ENCODE peak calls at places on chromosomes 6 and 20, in seven cellular contexts. E is H9, Z is IMR-90, R is neuronal stem cell, M is H1, B is mesendoderm, A is mesenchymal stem cell. H is an unnamed sample.

GRCh38 chr20:45039470-45039811 is 61.5 kb downstream of the KCNS1 start:
- DNase-seq in A (no peak), E (no peak), R (no peak), B (no peak), Z (no peak), M (no peak), H (peak)

GRCh38 chr6:157981395-157982296 is at the start of gene SYNJ2:
- DNase-seq in M (peak), R (peak), A (peak), Z (peak), E (peak), B (peak), H (peak)

GRCh38 chr20:53146201-53146891 is 174.2 kb downstream of the TSHZ2 start:
- DNase-seq in Z (no peak), M (no peak), R (no peak), A (no peak), B (no peak), E (no peak), H (no peak)

GRCh38 chr20:14062786-14063185 is 67.5 kb downstream of the MACROD2 start:
- DNase-seq in Z (no peak), A (peak), E (no peak), R (no peak), B (no peak), M (no peak), H (no peak)

GRCh38 chr20:49318430-49319203 is 40.8 kb upstream of the ZNFX1 start:
- DNase-seq in R (no peak), E (peak), M (no peak), A (no peak), B (peak), Z (no peak), H (no peak)

GRCh38 chr6:142960098-142960497 is 15.1 kb upstream of the HIVEP2 start:
- DNase-seq in E (no peak), M (no peak), R (no peak), Z (peak), A (peak), B (no peak), H (no peak)

GRCh38 chr20:15923030-15923776 is 650.0 kb downstream of the KIF16B start:
- DNase-seq in Z (no peak), M (no peak), R (no peak), A (no peak), B (no peak), E (no peak), H (no peak)

GRCh38 chr6:35469711-35470662 is 1.8 kb downstream of the RPL10A start:
- DNase-seq in E (no peak), M (no peak), A (no peak), R (no peak), Z (no peak), B (peak), H (no peak)

GRCh38 chr6:47836639-47837038 is 54.8 kb downstream of the OPN5 start:
- DNase-seq in M (no peak), Z (no peak), B (no peak), E (no peak), R (no peak), A (no peak), H (no peak)

GRCh38 chr6:11556308-11556707 is 18.8 kb downstream of the TMEM170B start:
- DNase-seq in B (peak), Z (no peak), A (no peak), M (no peak), R (peak), E (peak), H (no peak)

GRCh38 chr6:161549977-161550655 is 276.3 kb upstream of the AGPAT4 start:
- DNase-seq in Z (no peak), R (no peak), E (no peak), B (peak), A (no peak), M (no peak), H (peak)

GRCh38 chr6:11938285-11938890 is 73.7 kb upstream of the HIVEP1 start:
- DNase-seq in B (peak), Z (no peak), E (peak), M (no peak), R (no peak), A (no peak), H (peak)

GRCh38 chr6:7900621-7901020 is 10.0 kb downstream of the TXNDC5 start:
- DNase-seq in R (no peak), Z (no peak), E (no peak), A (no peak), M (no peak), B (no peak), H (no peak)

GRCh38 chr20:24199493-24199892 is 210.9 kb upstream of the GGTLC1 start:
- DNase-seq in M (no peak), Z (no peak), E (peak), R (peak), A (no peak), B (peak), H (no peak)

GRCh38 chr20:47031821-47032220 is 137.2 kb downstream of the EYA2 start:
- DNase-seq in A (no peak), E (no peak), Z (no peak), M (no peak), R (peak), B (no peak), H (no peak)

GRCh38 chr20:32773214-32773613 is 11.0 kb downstream of the DNMT3B start:
- DNase-seq in B (no peak), Z (no peak), A (no peak), R (no peak), M (no peak), E (no peak), H (no peak)

GRCh38 chr6:32969685-32970412 is 1.5 kb downstream of the BRD2 start:
- DNase-seq in E (peak), B (peak), A (peak), M (no peak), R (peak), Z (peak), H (peak)

GRCh38 chr6:38933426-38933825 is 115.2 kb upstream of the GLP1R start:
- DNase-seq in R (no peak), E (no peak), A (peak), M (no peak), B (no peak), Z (peak), H (peak)

GRCh38 chr6:24323632-24324337 is 34.1 kb downstream of the DCDC2 start:
- DNase-seq in B (peak), Z (no peak), R (peak), E (no peak), A (peak), M (no peak), H (no peak)

GRCh38 chr20:25327521-25328235 is 63.0 kb downstream of the ABHD12 start:
- DNase-seq in B (no peak), A (no peak), M (no peak), R (no peak), Z (peak), E (no peak), H (no peak)

GRCh38 chr6:170189236-170189635 is 101.6 kb downstream of the DLL1 start:
- DNase-seq in E (no peak), B (no peak), A (no peak), Z (no peak), M (no peak), R (no peak), H (no peak)

GRCh38 chr6:152750694-152751093 is at the start of gene VIP:
- DNase-seq in E (peak), A (peak), M (peak), Z (peak), B (peak), R (peak), H (peak)

GRCh38 chr6:111462770-111463391 is 20.1 kb downstream of the REV3L start:
- DNase-seq in A (peak), R (no peak), B (peak), M (no peak), E (no peak), Z (peak), H (peak)

GRCh38 chr20:63974402-63975200 is 4.8 kb downstream of the SAMD10 start:
- DNase-seq in M (no peak), Z (peak), R (no peak), B (no peak), E (peak), A (no peak), H (no peak)

GRCh38 chr6:131250121-131250520 is 114.9 kb downstream of the AKAP7 start:
- DNase-seq in B (peak), E (peak), R (peak), A (peak), Z (peak), M (no peak), H (peak)

GRCh38 chr20:555933-556332 is 12.3 kb upstream of the CSNK2A1 start:
- DNase-seq in Z (peak), B (peak), E (no peak), M (no peak), A (no peak), R (no peak), H (no peak)

GRCh38 chr20:45985573-45985972 is 13.6 kb upstream of the ZNF335 start:
- DNase-seq in E (no peak), Z (no peak), R (no peak), A (no peak), M (no peak), B (peak), H (no peak)

GRCh38 chr6:105753184-105754097 is 332.7 kb upstream of the PRDM1 start:
- DNase-seq in B (peak), Z (peak), A (peak), R (no peak), M (no peak), E (no peak), H (peak)

GRCh38 chr6:139872635-139873034 is 498.2 kb upstream of the CITED2 start:
- DNase-seq in B (no peak), M (no peak), A (no peak), E (no peak), Z (no peak), R (no peak), H (no peak)

GRCh38 chr6:13413906-13414555 is 73.4 kb downstream of the GFOD1 start:
- DNase-seq in Z (peak), E (no peak), M (no peak), A (no peak), B (no peak), R (no peak), H (no peak)

GRCh38 chr6:31114970-31115849 is 610 bp downstream of the PSORS1C1 start:
- DNase-seq in A (peak), R (no peak), E (no peak), B (peak), M (no peak), Z (peak), H (peak)

GRCh38 chr6:98832282-98833100 is 1.9 kb upstream of the POU3F2 start:
- DNase-seq in E (no peak), M (no peak), A (peak), Z (peak), B (no peak), R (peak), H (no peak)

GRCh38 chr6:136307351-136307750 is 17.7 kb upstream of the BCLAF1 start:
- DNase-seq in A (no peak), R (no peak), E (no peak), Z (no peak), B (no peak), M (no peak), H (no peak)

GRCh38 chr6:150492941-150493340 is 106.7 kb upstream of the PLEKHG1 start:
- DNase-seq in B (no peak), R (no peak), A (no peak), Z (no peak), M (no peak), E (no peak), H (no peak)

GRCh38 chr6:39347906-39348585 is 25.5 kb upstream of the KCNK16 start:
- DNase-seq in R (peak), B (peak), Z (peak), E (peak), A (peak), M (no peak), H (peak)

GRCh38 chr6:112235956-112236355 is 18.4 kb downstream of the LAMA4 start:
- DNase-seq in B (no peak), M (no peak), E (no peak), R (no peak), A (peak), Z (peak), H (no peak)

GRCh38 chr20:44050925-44051660 is 135.9 kb downstream of the JPH2 start:
- DNase-seq in M (no peak), B (no peak), E (peak), A (no peak), R (no peak), Z (no peak), H (no peak)

GRCh38 chr6:50831216-50831615 is 12.5 kb downstream of the TFAP2B start:
- DNase-seq in M (no peak), R (no peak), A (no peak), Z (no peak), B (no peak), E (no peak), H (no peak)

GRCh38 chr6:15509335-15509933 is 153.4 kb downstream of the DTNBP1 start:
- DNase-seq in Z (peak), B (no peak), E (no peak), R (no peak), A (peak), M (no peak), H (peak)

GRCh38 chr6:23704655-23705054 is 421.4 kb upstream of the NRSN1 start:
- DNase-seq in Z (no peak), R (no peak), A (no peak), B (no peak), E (no peak), M (no peak), H (no peak)

GRCh38 chr6:1894954-1895353 is 285.2 kb downstream of the FOXC1 start:
- DNase-seq in R (no peak), B (no peak), M (no peak), E (no peak), A (no peak), Z (no peak), H (no peak)

GRCh38 chr6:1893470-1894130 is 283.9 kb downstream of the FOXC1 start:
- DNase-seq in M (no peak), A (no peak), E (no peak), Z (no peak), B (peak), R (no peak), H (no peak)

GRCh38 chr6:1890987-1891386 is 281.3 kb downstream of the FOXC1 start:
- DNase-seq in E (no peak), A (no peak), Z (no peak), R (no peak), B (no peak), M (no peak), H (no peak)

GRCh38 chr6:1890071-1890470 is 280.4 kb downstream of the FOXC1 start:
- DNase-seq in B (no peak), Z (no peak), M (no peak), A (peak), E (no peak), R (no peak), H (no peak)

GRCh38 chr6:1892716-1893115 is 283.0 kb downstream of the FOXC1 start:
- DNase-seq in E (no peak), R (no peak), M (no peak), Z (no peak), A (no peak), B (no peak), H (no peak)
- H2AK5ac ChIP-seq in E (no peak), R (no peak), M (no peak), Z (no peak), A (no peak), B (no peak), H (no peak)

DNA sequence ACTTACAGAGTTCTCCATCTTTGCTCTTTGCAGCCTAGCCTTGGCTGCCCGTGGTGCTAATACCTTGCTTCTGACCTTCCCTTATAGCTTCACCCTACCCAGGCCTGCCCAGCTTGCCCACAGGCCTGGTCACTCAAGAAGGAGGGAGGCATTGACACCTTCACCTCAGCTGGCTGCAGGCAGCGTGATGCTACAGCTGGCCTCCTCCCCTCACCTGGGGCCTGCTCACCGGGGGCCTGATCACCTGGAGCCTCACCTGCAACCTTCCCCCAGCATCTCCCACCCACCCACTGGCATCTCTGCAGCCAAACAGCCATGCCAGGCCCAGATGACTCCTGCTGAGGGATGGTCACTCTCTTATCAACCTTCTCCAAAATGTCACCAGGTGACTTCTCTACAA is 40.4 kb downstream of the CPNE5 start:
- DNase-seq in E (no peak), M (no peak), R (no peak), Z (no peak), B (no peak), A (no peak), H (no peak)
- H2AK5ac ChIP-seq in E (no peak), M (no peak), R (no peak), Z (no peak), B (no peak), A (no peak), H (no peak)

GRCh38 chr6:138036955-138037592 is 70.1 kb downstream of the PERP start:
- DNase-seq in A (no peak), E (no peak), M (no peak), B (no peak), R (no peak), Z (peak), H (no peak)
- H2AK5ac ChIP-seq in A (no peak), E (no peak), M (no peak), B (no peak), R (no peak), Z (no peak), H (no peak)

GRCh38 chr20:20872420-20872819 is 160.0 kb upstream of the RALGAPA2 start:
- DNase-seq in M (no peak), R (no peak), E (no peak), Z (no peak), A (no peak), B (no peak), H (no peak)
- H2AK5ac ChIP-seq in M (no peak), R (no peak), E (no peak), Z (no peak), A (no peak), B (no peak), H (no peak)

GRCh38 chr6:34102696-34103095 is 43.2 kb downstream of the GRM4 start:
- DNase-seq in Z (no peak), M (no peak), A (no peak), R (no peak), E (no peak), B (no peak), H (no peak)
- H2AK5ac ChIP-seq in Z (no peak), M (no peak), A (no peak), R (peak), E (no peak), B (no peak), H (no peak)

GRCh38 chr6:46555129-46555528 is 63.9 kb upstream of the RCAN2 start:
- DNase-seq in E (no peak), R (no peak), B (peak), Z (no peak), M (no peak), A (no peak), H (no peak)
- H2AK5ac ChIP-seq in E (no peak), R (no peak), B (no peak), Z (no peak), M (no peak), A (no peak), H (no peak)

GRCh38 chr6:87847135-87847829 is 145.2 kb upstream of the AKIRIN2 start:
- DNase-seq in Z (no peak), E (no peak), M (no peak), R (no peak), B (no peak), A (no peak), H (no peak)
- H2AK5ac ChIP-seq in Z (no peak), E (no peak), M (no peak), R (no peak), B (no peak), A (no peak), H (no peak)